ENCODE peak calls at places on chromosome 3, in seven cellular contexts. R, T, F, O, A, U and Y are unnamed samples.

GRCh38 chr3:99627062-99627826 is 11.2 kb upstream of the COL8A1 start:
- DNase-seq in R (no peak), T (no peak), F (no peak), A (peak; percentile 54), U (no peak), O (peak; percentile 65), Y (no peak)

GRCh38 chr3:45554001-45554691 is 40.4 kb upstream of the LIMD1 start:
- DNase-seq in T (peak; percentile 87), U (no peak), A (no peak), R (no peak), O (peak; percentile 62), F (no peak), Y (peak; percentile 20)

GRCh38 chr3:187954486-187955075 is 199.4 kb upstream of the LPP start:
- DNase-seq in O (peak; percentile 77), U (peak; percentile 39), R (no peak), T (no peak), A (no peak), F (no peak), Y (no peak)

GRCh38 chr3:45154641-45155147 is 8.5 kb upstream of the CDCP1 start:
- DNase-seq in R (peak; percentile 66), A (no peak), F (no peak), T (no peak), U (no peak), O (peak; percentile 51), Y (no peak)

GRCh38 chr3:134326760-134327593 is 47.3 kb downstream of the AMOTL2 start:
- DNase-seq in R (no peak), F (no peak), T (no peak), O (peak; percentile 98), A (no peak), U (peak; percentile 94), Y (peak; percentile 53)

GRCh38 chr3:129487183-129487867 is 41.1 kb upstream of the RHO start:
- DNase-seq in A (no peak), R (no peak), T (no peak), U (no peak), F (no peak), O (peak; percentile 20), Y (no peak)

GRCh38 chr3:100368421-100368820 is 32.5 kb downstream of the TOMM70 start:
- DNase-seq in U (no peak), R (no peak), T (no peak), A (no peak), F (no peak), O (no peak), Y (no peak)

GRCh38 chr3:12938258-12938711 is 96.9 kb upstream of the RPL32 start:
- DNase-seq in T (no peak), O (peak; percentile 78), F (no peak), R (no peak), A (no peak), U (peak; percentile 7), Y (no peak)

GRCh38 chr3:8438507-8439079 is 63.0 kb upstream of the LMCD1 start:
- DNase-seq in R (no peak), O (no peak), T (no peak), F (no peak), A (no peak), U (no peak), Y (no peak)

GRCh38 chr3:72494076-72495000 is 353.9 kb downstream of the SHQ1 start:
- DNase-seq in R (no peak), F (no peak), T (no peak), U (no peak), O (peak; percentile 38), A (no peak), Y (no peak)

GRCh38 chr3:171791695-171792082 is 18.6 kb downstream of the PLD1 start:
- DNase-seq in R (no peak), O (peak; percentile 67), F (no peak), T (no peak), A (peak; percentile 61), U (no peak), Y (peak; percentile 96)

GRCh38 chr3:88150371-88150770 is 612 bp downstream of the C3orf38 start:
- DNase-seq in R (peak; percentile 57), F (no peak), O (no peak), A (peak; percentile 4), T (no peak), U (no peak), Y (no peak)

GRCh38 chr3:150889105-150889504 is 16.1 kb downstream of the MINDY4B start:
- DNase-seq in R (no peak), U (no peak), F (no peak), O (no peak), A (no peak), T (no peak), Y (no peak)

GRCh38 chr3:110526732-110527727 is 544.6 kb upstream of the NECTIN3 start:
- DNase-seq in F (no peak), T (no peak), A (peak; percentile 29), R (peak; percentile 66), O (peak; percentile 96), U (peak; percentile 81), Y (peak; percentile 67)

GRCh38 chr3:58161435-58162398 is 49.1 kb downstream of the DNASE1L3 start:
- DNase-seq in A (peak; percentile 82), R (peak; percentile 87), F (no peak), O (peak; percentile 88), U (peak; percentile 88), T (peak; percentile 77), Y (peak; percentile 88)

GRCh38 chr3:122461834-122462233 is 46.0 kb upstream of the WDR5B start:
- DNase-seq in O (no peak), A (no peak), F (no peak), U (no peak), R (no peak), T (no peak), Y (no peak)